ENCODE peak calls at places on chromosomes 6 and 20, in four cellular contexts. One of them, this sample, is unnamed.

GRCh38 chr6:76702187-76702586 is 629.7 kb upstream of the IMPG1 start:
- DNase-seq in K562: no peak
- DNase-seq in GM12878: no peak
- DNase-seq in HepG2: no peak
- DNase-seq in this sample: no peak

GRCh38 chr6:125945378-125946141 is 11.0 kb upstream of the HINT3 start:
- DNase-seq in HepG2: peak; percentile 90
- DNase-seq in GM12878: no peak
- DNase-seq in K562: no peak
- DNase-seq in this sample: no peak

GRCh38 chr6:157847846-157848245 is 24.8 kb downstream of the SNX9 start:
- DNase-seq in K562: no peak
- DNase-seq in HepG2: no peak
- DNase-seq in GM12878: no peak
- DNase-seq in this sample: no peak

GRCh38 chr6:166274739-166275370 is 33.3 kb downstream of the PRR18 start:
- DNase-seq in HepG2: no peak
- DNase-seq in K562: no peak
- DNase-seq in GM12878: no peak
- DNase-seq in this sample: no peak

GRCh38 chr20:11232249-11232648 is 558.5 kb upstream of the JAG1 start:
- DNase-seq in GM12878: no peak
- DNase-seq in HepG2: no peak
- DNase-seq in K562: no peak
- DNase-seq in this sample: no peak

GRCh38 chr20:25685276-25686080 is 11.2 kb downstream of the ZNF337 start:
- DNase-seq in GM12878: peak; percentile 11
- DNase-seq in HepG2: no peak
- DNase-seq in K562: no peak
- DNase-seq in this sample: peak; percentile 25

GRCh38 chr6:25089442-25089841 is 153.7 kb upstream of the RIPOR2 start:
- DNase-seq in K562: no peak
- DNase-seq in GM12878: no peak
- DNase-seq in HepG2: no peak
- DNase-seq in this sample: no peak

GRCh38 chr6:50815436-50816114 is 3.1 kb upstream of the TFAP2B start:
- DNase-seq in HepG2: no peak
- DNase-seq in GM12878: no peak
- DNase-seq in K562: peak; percentile 35
- DNase-seq in this sample: no peak

GRCh38 chr20:64223526-64224067 is 32.0 kb upstream of the PCMTD2 start:
- DNase-seq in GM12878: no peak
- DNase-seq in K562: peak; percentile 80
- DNase-seq in HepG2: peak; percentile 67
- DNase-seq in this sample: peak; percentile 92
- TF ChIP-seq JUNB in GM12878: no peak
- TF ChIP-seq JUNB in K562: no peak
- TF ChIP-seq JUNB in HepG2: no peak
- TF ChIP-seq JUNB in this sample: no peak

GRCh38 chr6:85865665-85866372 is 223.1 kb upstream of the SYNCRIP start:
- DNase-seq in K562: no peak
- DNase-seq in HepG2: peak; percentile 74
- DNase-seq in GM12878: no peak
- DNase-seq in this sample: no peak
- H2AFZ ChIP-seq in K562: peak overlapping the region; percentile 64
- H2AFZ ChIP-seq in HepG2: no peak overlapping the region
- H2AFZ ChIP-seq in GM12878: peak overlapping the region; percentile 71
- H2AFZ ChIP-seq in this sample: peak overlapping the region; percentile 32

GRCh38 chr20:8385247-8385646 is 253.2 kb downstream of the PLCB1 start:
- DNase-seq in GM12878: no peak
- DNase-seq in K562: no peak
- DNase-seq in HepG2: no peak
- DNase-seq in this sample: peak; percentile 30
- TF ChIP-seq JUNB in GM12878: no peak
- TF ChIP-seq JUNB in K562: no peak
- TF ChIP-seq JUNB in HepG2: no peak
- TF ChIP-seq JUNB in this sample: no peak

DNA sequence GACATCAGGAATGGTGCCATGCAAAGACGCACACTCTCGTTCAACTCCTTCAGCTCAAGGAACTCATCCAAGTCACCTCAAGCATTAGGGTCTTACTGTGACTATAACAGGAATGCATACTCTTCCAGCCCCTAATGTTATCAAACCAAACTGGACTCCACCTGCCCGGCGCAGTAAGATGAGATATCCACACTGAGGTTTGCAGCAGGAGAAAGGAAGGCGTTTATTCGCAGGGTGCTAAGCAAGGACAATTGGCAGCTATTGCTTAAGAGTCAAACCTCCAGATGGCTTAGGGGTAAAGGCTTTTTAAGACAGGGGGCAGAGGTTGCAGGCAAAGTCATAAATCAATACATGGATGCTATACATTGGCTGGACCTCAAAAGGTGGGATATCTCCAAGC is 159.4 kb upstream of the TAB2 start:
- DNase-seq in K562: no peak
- DNase-seq in HepG2: no peak
- DNase-seq in GM12878: no peak
- DNase-seq in this sample: no peak
- H2AFZ ChIP-seq in K562: no peak overlapping the region
- H2AFZ ChIP-seq in HepG2: no peak overlapping the region
- H2AFZ ChIP-seq in GM12878: no peak overlapping the region
- H2AFZ ChIP-seq in this sample: peak overlapping the region; percentile 57

GRCh38 chr6:112179631-112180030 is 74.7 kb downstream of the LAMA4 start:
- DNase-seq in K562: no peak
- DNase-seq in HepG2: no peak
- DNase-seq in GM12878: no peak
- DNase-seq in this sample: no peak
- TF ChIP-seq JUNB in K562: no peak
- TF ChIP-seq JUNB in HepG2: no peak
- TF ChIP-seq JUNB in GM12878: no peak
- TF ChIP-seq JUNB in this sample: no peak